ENCODE peak calls at places on chromosome 20, in eight cellular contexts. O is WERI-Rb-1; X is heart left ventricle; Q is pancreas; W is cardiac muscle cell; Y is naive thymus-derived CD4-positive, alpha-beta T cell; F is tibial artery; N is thoracic aorta. K is an unnamed sample. For H3K9me3, the result is how much of the 10 kb centered on the place peaks cover.

GRCh38 chr20:52190437-52191131 is 995 bp downstream of the ZFP64 start:
- DNase-seq in O (peak), X (peak), Q (no peak), W (peak), Y (peak), F (peak), N (no peak), K (peak)

GRCh38 chr20:17875106-17875980 is 93.3 kb downstream of the SNX5 start:
- DNase-seq in O (no peak), X (no peak), Q (peak), W (peak), Y (no peak), F (peak), N (no peak), K (no peak)

GRCh38 chr20:24546232-24546892 is 76.9 kb downstream of the SYNDIG1 start:
- DNase-seq in O (no peak), X (no peak), Q (no peak), W (no peak), Y (no peak), F (no peak), N (no peak), K (no peak)

GRCh38 chr20:31569163-31570020 is 35.7 kb upstream of the ID1 start:
- DNase-seq in O (peak), X (peak), Q (peak), W (peak), Y (peak), F (peak), N (no peak), K (peak)

GRCh38 chr20:51712501-51713212 is 55.5 kb downstream of the ATP9A start:
- DNase-seq in O (peak), X (no peak), Q (peak), W (peak), Y (no peak), F (no peak), N (no peak), K (no peak)

GRCh38 chr20:45987108-45987780 is 15.2 kb upstream of the ZNF335 start:
- DNase-seq in O (peak), X (peak), Q (peak), W (peak), Y (peak), F (peak), N (no peak), K (peak)

GRCh38 chr20:63206878-63207277 is 9.1 kb downstream of the YTHDF1 start:
- DNase-seq in O (no peak), X (no peak), Q (no peak), W (no peak), Y (no peak), F (no peak), N (no peak), K (no peak)

GRCh38 chr20:34311118-34312023 is 8.2 kb upstream of the AHCY start:
- DNase-seq in O (peak), X (no peak), Q (peak), W (peak), Y (no peak), F (no peak), N (no peak), K (peak)

GRCh38 chr20:19419420-19419819 is 207.0 kb downstream of the SLC24A3 start:
- DNase-seq in O (no peak), X (no peak), Q (no peak), W (no peak), Y (no peak), F (no peak), N (no peak), K (peak)

GRCh38 chr20:17570347-17571152 is 675 bp downstream of the DSTN start:
- DNase-seq in O (peak), X (peak), Q (peak), W (peak), Y (no peak), F (peak), N (no peak), K (peak)

GRCh38 chr20:43715511-43715910 is 11.3 kb downstream of the GTSF1L start:
- DNase-seq in O (no peak), X (no peak), Q (no peak), W (no peak), Y (no peak), F (no peak), N (no peak), K (no peak)

GRCh38 chr20:63309261-63310071 is 16.5 kb downstream of the COL20A1 start:
- DNase-seq in O (peak), X (peak), Q (peak), W (peak), Y (no peak), F (no peak), N (no peak), K (peak)

GRCh38 chr20:50838707-50839385 is 44.0 kb downstream of the BCAS4 start:
- DNase-seq in O (no peak), X (no peak), Q (no peak), W (no peak), Y (no peak), F (no peak), N (no peak), K (no peak)

GRCh38 chr20:48098866-48099265 is 313.6 kb upstream of the SULF2 start:
- DNase-seq in O (peak), X (no peak), Q (no peak), W (peak), Y (no peak), F (no peak), N (no peak), K (no peak)

GRCh38 chr20:10670521-10671220 is 3.1 kb downstream of the JAG1 start:
- DNase-seq in O (peak), X (peak), Q (no peak), W (no peak), Y (no peak), F (no peak), N (no peak), K (no peak)

GRCh38 chr20:18532626-18533025 is 24.9 kb downstream of the SEC23B start:
- DNase-seq in O (no peak), X (no peak), Q (no peak), W (no peak), Y (no peak), F (no peak), N (no peak), K (no peak)

GRCh38 chr20:10217517-10218410 is 866 bp upstream of the SNAP25 start:
- DNase-seq in O (peak), X (no peak), Q (peak), W (peak), Y (no peak), F (peak), N (peak), K (no peak)

GRCh38 chr20:8829232-8829631 is 239.7 kb upstream of the PLCB4 start:
- DNase-seq in O (no peak), X (no peak), Q (no peak), W (no peak), Y (no peak), F (no peak), N (no peak), K (no peak)

GRCh38 chr20:31985152-31985551 is 17.2 kb downstream of the XKR7 start:
- DNase-seq in O (peak), X (no peak), Q (no peak), W (no peak), Y (no peak), F (no peak), N (no peak), K (no peak)

GRCh38 chr20:17262786-17263185 is 35.9 kb downstream of the PCSK2 start:
- DNase-seq in O (no peak), X (no peak), Q (no peak), W (no peak), Y (no peak), F (no peak), N (no peak), K (no peak)

GRCh38 chr20:11553603-11554002 is 364.1 kb upstream of the BTBD3 start:
- DNase-seq in O (no peak), X (no peak), Q (no peak), W (peak), Y (no peak), F (no peak), N (no peak), K (peak)

GRCh38 chr20:34980543-34981213 is 25.0 kb downstream of the MYH7B start:
- DNase-seq in O (peak), X (peak), Q (peak), W (peak), Y (no peak), F (no peak), N (no peak), K (no peak)

GRCh38 chr20:49603209-49603627 is 35.3 kb upstream of the PTGIS start:
- DNase-seq in O (peak), X (no peak), Q (no peak), W (peak), Y (no peak), F (no peak), N (no peak), K (peak)

GRCh38 chr20:37979021-37979985 is 54.0 kb downstream of the TTI1 start:
- DNase-seq in O (no peak), X (no peak), Q (no peak), W (no peak), Y (no peak), F (no peak), N (no peak), K (no peak)

GRCh38 chr20:4069741-4070140 is 54.4 kb upstream of the RNF24 start:
- DNase-seq in O (no peak), X (peak), Q (no peak), W (no peak), Y (no peak), F (peak), N (no peak), K (no peak)

GRCh38 chr20:53187402-53187801 is 215.2 kb downstream of the TSHZ2 start:
- DNase-seq in O (no peak), X (no peak), Q (no peak), W (no peak), Y (no peak), F (no peak), N (no peak), K (peak)

GRCh38 chr20:38635721-38636285 is 34.2 kb downstream of the ARHGAP40 start:
- DNase-seq in O (peak), X (no peak), Q (no peak), W (peak), Y (no peak), F (no peak), N (no peak), K (no peak)

GRCh38 chr20:1364106-1364505 is 28.7 kb downstream of the FKBP1A start:
- DNase-seq in O (no peak), X (no peak), Q (no peak), W (no peak), Y (peak), F (no peak), N (no peak), K (no peak)

GRCh38 chr20:46151936-46152335 is 33.8 kb downstream of the CD40 start:
- DNase-seq in O (peak), X (no peak), Q (no peak), W (no peak), Y (no peak), F (no peak), N (no peak), K (no peak)

GRCh38 chr20:33640287-33640686 is 21.8 kb upstream of the C20orf144 start:
- DNase-seq in O (no peak), X (no peak), Q (peak), W (no peak), Y (no peak), F (no peak), N (no peak), K (no peak)

GRCh38 chr20:49660912-49661311 is 52.8 kb downstream of the B4GALT5 start:
- DNase-seq in O (no peak), X (no peak), Q (no peak), W (no peak), Y (no peak), F (no peak), N (no peak), K (no peak)

GRCh38 chr20:62918830-62919229 is 7.5 kb downstream of the DIDO1 start:
- DNase-seq in O (no peak), X (no peak), Q (no peak), W (no peak), Y (peak), F (no peak), N (no peak), K (no peak)

GRCh38 chr20:21102252-21102609 is 3.9 kb downstream of the LINC00237 start:
- DNase-seq in O (no peak), X (peak), Q (no peak), W (no peak), Y (no peak), F (peak), N (no peak), K (no peak)
- H3K4me3 ChIP-seq in O (no peak), X (peak), Q (no peak), W (peak), Y (peak), F (peak), N (peak), K (no peak)

GRCh38 chr20:29763821-29764511 is 1493.5 kb upstream of the DEFB115 start:
- DNase-seq in O (no peak), X (no peak), Q (no peak), W (no peak), Y (no peak), F (no peak), N (no peak), K (no peak)
- H3K9me3 ChIP-seq in O (under half), X (under half), Q (under half), W (under half), Y (under half), F (under half), N (under half), K (under half)

DNA sequence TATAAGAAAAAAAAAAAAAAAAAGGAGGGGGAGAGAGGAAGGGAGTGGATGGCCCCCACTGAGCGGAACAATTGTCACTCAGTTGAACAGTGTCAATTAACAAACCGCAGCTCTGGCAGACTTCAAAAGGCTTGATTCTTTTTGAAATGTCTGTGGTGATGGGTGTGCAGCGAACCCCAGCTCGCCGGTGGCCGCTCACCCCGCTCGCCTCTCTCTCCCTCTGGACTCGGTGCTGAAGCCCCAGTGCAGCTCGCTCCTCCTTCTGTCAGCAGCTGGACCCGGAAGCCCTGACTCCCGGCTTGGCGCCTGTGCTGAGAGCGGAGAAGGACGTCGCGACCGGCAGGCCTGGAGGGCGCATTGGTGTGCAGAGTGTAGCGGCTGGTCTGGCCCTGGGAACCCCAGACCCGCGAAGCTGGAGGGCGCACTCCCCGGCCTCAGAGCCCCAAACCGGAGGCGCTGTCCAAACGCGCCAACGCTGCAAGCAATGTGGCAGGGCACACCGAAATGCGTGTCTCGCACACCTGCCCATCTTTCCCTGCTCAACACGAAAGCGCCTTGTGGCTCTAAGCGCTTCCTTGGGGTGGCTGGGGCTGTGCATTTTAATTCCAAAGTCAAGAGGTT is 3.4 kb downstream of the LINC00237 start:
- DNase-seq in O (no peak), X (peak), Q (peak), W (peak), Y (peak), F (peak), N (no peak), K (no peak)
- H3K4me3 ChIP-seq in O (no peak), X (peak), Q (no peak), W (peak), Y (peak), F (peak), N (peak), K (no peak)

GRCh38 chr20:59646487-59646886 is 42.1 kb downstream of the PHACTR3 start:
- DNase-seq in O (no peak), X (no peak), Q (no peak), W (no peak), Y (no peak), F (no peak), N (no peak), K (no peak)

GRCh38 chr20:59644371-59644939 is 40.1 kb downstream of the PHACTR3 start:
- DNase-seq in O (no peak), X (no peak), Q (no peak), W (no peak), Y (no peak), F (no peak), N (no peak), K (no peak)

GRCh38 chr20:59645316-59645715 is 41.0 kb downstream of the PHACTR3 start:
- DNase-seq in O (no peak), X (no peak), Q (no peak), W (no peak), Y (no peak), F (no peak), N (no peak), K (no peak)

GRCh38 chr20:59645761-59646171 is 41.4 kb downstream of the PHACTR3 start:
- DNase-seq in O (no peak), X (no peak), Q (no peak), W (no peak), Y (no peak), F (no peak), N (no peak), K (peak)

DNA sequence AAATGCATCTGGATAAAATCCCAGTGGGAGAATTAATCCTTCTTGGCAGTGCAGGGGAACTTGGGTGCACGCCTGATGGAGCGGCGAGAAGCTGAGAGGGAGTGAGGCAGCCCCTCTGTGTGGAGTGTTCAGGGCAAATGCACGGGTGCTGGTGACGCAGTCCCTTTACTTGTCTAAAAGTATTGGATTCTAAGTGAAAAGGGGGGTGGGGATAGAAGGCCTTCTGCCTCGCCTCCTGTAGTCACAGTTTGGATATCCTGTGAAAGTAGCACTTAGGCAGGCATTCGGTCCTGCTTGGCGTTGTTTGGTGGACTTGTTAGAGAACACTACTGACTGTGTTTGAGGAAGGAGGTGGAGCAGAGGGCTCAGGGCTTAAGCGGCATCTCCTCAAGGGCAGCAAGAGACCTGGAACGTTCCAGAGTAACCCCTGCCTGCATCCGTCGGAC is 39.3 kb downstream of the PHACTR3 start:
- DNase-seq in O (no peak), X (no peak), Q (no peak), W (no peak), Y (no peak), F (no peak), N (no peak), K (no peak)
- H3K9me3 ChIP-seq in O (under half), X (under half), Q (under half), W (under half), Y (under half), F (under half), N (under half), K (under half)

GRCh38 chr20:56451056-56451765 is 17.2 kb upstream of the RTF2 start:
- DNase-seq in O (no peak), X (no peak), Q (no peak), W (no peak), Y (no peak), F (no peak), N (no peak), K (no peak)

GRCh38 chr20:56449459-56449858 is 19.0 kb upstream of the RTF2 start:
- DNase-seq in O (no peak), X (no peak), Q (no peak), W (no peak), Y (no peak), F (no peak), N (no peak), K (no peak)

GRCh38 chr20:56458227-56458821 is 10.1 kb upstream of the RTF2 start:
- DNase-seq in O (no peak), X (no peak), Q (no peak), W (no peak), Y (no peak), F (no peak), N (no peak), K (no peak)

GRCh38 chr20:56454754-56455153 is 13.7 kb upstream of the RTF2 start:
- DNase-seq in O (no peak), X (no peak), Q (no peak), W (no peak), Y (no peak), F (no peak), N (no peak), K (no peak)

DNA sequence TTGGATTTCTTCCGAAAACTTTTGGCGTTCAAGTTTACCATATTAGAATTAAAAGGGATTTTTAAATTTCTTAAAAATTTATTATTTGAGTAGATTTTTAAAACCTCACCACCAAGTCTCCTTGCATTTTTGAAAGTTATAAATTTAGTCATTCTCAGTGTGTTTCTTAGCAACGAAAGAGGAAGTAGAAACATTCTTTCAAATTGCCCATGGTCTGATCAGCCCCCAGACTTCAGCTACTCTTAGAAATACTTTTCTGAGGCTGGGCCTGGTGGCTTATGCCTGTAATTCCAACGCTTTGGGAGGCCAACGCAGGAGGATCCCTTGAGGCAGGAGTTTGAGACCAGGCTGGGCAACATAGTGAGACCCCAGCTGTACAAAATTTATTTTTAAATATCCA is 15.1 kb upstream of the RTF2 start:
- DNase-seq in O (no peak), X (no peak), Q (no peak), W (no peak), Y (no peak), F (no peak), N (no peak), K (no peak)
- H3K4me3 ChIP-seq in O (no peak), X (no peak), Q (no peak), W (no peak), Y (no peak), F (no peak), N (no peak), K (no peak)

K was measured in SJCRH30.